ENCODE peak calls at places on chromosomes 7 and 10, in five cellular contexts. C is mammary epithelial cell, M is adrenal gland, V is stomach, J is left ventricle myocardium inferior. X is an unnamed sample.

GRCh38 chr10:79292789-79293746 is 54.2 kb upstream of the PPIF start:
- DNase-seq in C (no peak), M (no peak), V (peak; percentile 55), J (no peak), X (no peak)

GRCh38 chr7:46145412-46145811 is 224.3 kb upstream of the IGFBP3 start:
- DNase-seq in C (peak; percentile 71), M (no peak), V (no peak), J (no peak), X (no peak)

GRCh38 chr7:16404631-16405030 is 16.7 kb downstream of the CRPPA start:
- DNase-seq in C (no peak), M (no peak), V (no peak), J (no peak), X (no peak)

GRCh38 chr7:107180378-107180777 is 11.6 kb downstream of the HBP1 start:
- DNase-seq in C (peak; percentile 84), M (peak; percentile 59), V (peak; percentile 50), J (no peak), X (peak; percentile 69)

GRCh38 chr7:28017372-28017771 is 163.2 kb downstream of the JAZF1 start:
- DNase-seq in C (no peak), M (no peak), V (no peak), J (no peak), X (no peak)

GRCh38 chr7:138095972-138096935 is 20.0 kb downstream of the AKR1D1 start:
- DNase-seq in C (no peak), M (no peak), V (no peak), J (no peak), X (peak; percentile 26)

GRCh38 chr7:116934580-116934979 is 18.7 kb upstream of the ST7 start:
- DNase-seq in C (no peak), M (no peak), V (no peak), J (no peak), X (no peak)

GRCh38 chr10:34262965-34263364 is 552.1 kb downstream of the PARD3 start:
- DNase-seq in C (no peak), M (no peak), V (no peak), J (no peak), X (no peak)

GRCh38 chr7:150388306-150388705 is 9.2 kb downstream of the ZNF775 start:
- DNase-seq in C (no peak), M (no peak), V (no peak), J (no peak), X (no peak)

GRCh38 chr10:3676564-3676963 is 108.4 kb downstream of the KLF6 start:
- DNase-seq in C (no peak), M (no peak), V (no peak), J (no peak), X (no peak)

GRCh38 chr7:70154521-70155180 is 556.4 kb downstream of the AUTS2 start:
- DNase-seq in C (no peak), M (no peak), V (no peak), J (no peak), X (no peak)

GRCh38 chr10:126063353-126063791 is 167.0 kb downstream of the FANK1 start:
- DNase-seq in C (peak; percentile 65), M (no peak), V (no peak), J (no peak), X (no peak)

GRCh38 chr10:16728266-16728665 is 89.0 kb downstream of the RSU1 start:
- DNase-seq in C (no peak), M (no peak), V (no peak), J (no peak), X (no peak)

GRCh38 chr7:20786049-20786412 is 655 bp downstream of the SP8 start:
- DNase-seq in C (no peak), M (no peak), V (no peak), J (no peak), X (no peak)

GRCh38 chr7:139838276-139838675 is 9.2 kb downstream of the TBXAS1 start:
- DNase-seq in C (no peak), M (no peak), V (no peak), J (no peak), X (no peak)

GRCh38 chr10:100143756-100144155 is 42.1 kb downstream of the ERLIN1 start:
- DNase-seq in C (no peak), M (no peak), V (no peak), J (no peak), X (no peak)

GRCh38 chr10:77182803-77183202 is 454.8 kb downstream of the KCNMA1 start:
- DNase-seq in C (no peak), M (no peak), V (no peak), J (peak; percentile 31), X (no peak)

GRCh38 chr7:136142583-136142982 is 165.4 kb upstream of the MTPN start:
- DNase-seq in C (no peak), M (no peak), V (no peak), J (no peak), X (no peak)

GRCh38 chr7:45402480-45403218 is 171.5 kb upstream of the ADCY1 start:
- DNase-seq in C (peak; percentile 78), M (no peak), V (no peak), J (no peak), X (no peak)

GRCh38 chr7:101678713-101679112 is 49.6 kb upstream of the MYL10 start:
- DNase-seq in C (peak; percentile 13), M (no peak), V (no peak), J (no peak), X (no peak)

GRCh38 chr10:30510932-30511700 is 77.1 kb downstream of the MAP3K8 start:
- DNase-seq in C (no peak), M (no peak), V (no peak), J (no peak), X (no peak)

GRCh38 chr10:30505543-30506298 is 71.7 kb downstream of the MAP3K8 start:
- DNase-seq in C (no peak), M (no peak), V (no peak), J (no peak), X (no peak)

GRCh38 chr10:30509508-30509907 is 75.5 kb downstream of the MAP3K8 start:
- DNase-seq in C (no peak), M (no peak), V (no peak), J (no peak), X (no peak)

DNA sequence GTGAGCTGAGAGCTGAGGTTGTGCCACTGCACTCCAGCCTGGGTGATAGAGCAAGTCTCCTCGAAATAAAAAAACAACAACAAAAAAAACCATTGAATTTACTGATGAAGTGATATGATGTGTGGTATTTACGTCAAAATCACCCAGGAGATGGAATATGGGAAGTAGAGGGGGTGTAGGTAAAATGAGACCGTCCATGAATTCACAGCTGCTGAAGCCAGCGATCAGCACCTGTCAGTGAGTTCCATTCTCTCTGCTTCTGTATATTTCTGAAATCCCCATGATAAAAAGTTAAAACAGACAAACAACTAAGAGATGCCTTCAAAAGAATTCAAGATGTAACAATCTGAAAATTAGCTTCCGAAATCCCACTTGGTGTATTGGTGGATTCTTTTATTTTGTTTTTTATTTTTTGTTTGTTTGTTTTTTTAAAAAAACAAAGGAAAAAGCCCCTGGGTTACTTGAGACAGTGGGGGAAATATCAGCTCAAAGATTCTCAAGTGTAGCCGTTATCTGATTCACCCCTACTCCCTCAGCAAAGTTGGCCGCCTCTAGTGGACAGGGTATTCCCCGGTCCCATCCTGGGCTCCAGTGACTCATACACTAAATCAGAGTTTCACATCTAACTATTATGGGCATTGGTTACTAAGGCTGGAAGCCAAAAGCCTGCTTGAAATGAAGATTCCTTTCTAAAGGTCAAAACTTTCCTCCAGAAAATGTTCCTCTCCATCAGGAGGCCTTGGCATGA is 76.4 kb downstream of the MAP3K8 start:
- DNase-seq in C (peak; percentile 80), M (peak; percentile 67), V (no peak), J (no peak), X (no peak)
- TF ChIP-seq CTCF in C (peak; percentile 27), M (peak; percentile 13), V (no peak), J (no peak), X (no peak)

DNA sequence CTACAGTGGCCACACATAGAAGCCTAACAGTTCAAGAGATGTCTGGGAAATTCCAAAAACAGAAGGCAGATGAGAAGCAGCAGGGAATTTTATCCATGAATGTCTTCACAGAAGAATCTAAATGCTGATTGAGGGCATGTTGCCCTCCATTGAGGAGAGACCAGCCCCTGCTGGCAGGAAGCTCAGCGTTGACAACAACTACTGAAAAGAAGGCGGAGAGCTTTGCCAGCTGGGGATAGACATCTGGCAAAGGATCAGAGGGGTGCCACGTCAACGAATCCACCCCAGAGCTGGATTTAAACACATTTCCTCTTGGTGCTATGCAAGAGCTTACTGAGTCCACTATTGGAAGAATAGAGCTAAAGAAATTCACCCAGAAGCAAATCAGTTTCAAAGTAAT is 64.6 kb downstream of the GRM3 start:
- DNase-seq in C (no peak), M (no peak), V (no peak), J (no peak), X (no peak)
- H3K27ac ChIP-seq in C (no peak overlapping the region), M (no peak overlapping the region), V (no peak overlapping the region), J (no peak overlapping the region), X (no peak overlapping the region)

GRCh38 chr10:58350619-58351323 is 16.0 kb downstream of the UBE2D1 start:
- DNase-seq in C (no peak), M (no peak), V (no peak), J (no peak), X (no peak)

GRCh38 chr10:58350023-58350422 is 15.2 kb downstream of the UBE2D1 start:
- DNase-seq in C (no peak), M (no peak), V (no peak), J (no peak), X (no peak)

GRCh38 chr10:58351616-58352578 is 17.1 kb downstream of the UBE2D1 start:
- DNase-seq in C (no peak), M (no peak), V (no peak), J (no peak), X (no peak)

GRCh38 chr10:58356756-58357155 is 21.9 kb downstream of the UBE2D1 start:
- DNase-seq in C (no peak), M (no peak), V (no peak), J (no peak), X (no peak)

DNA sequence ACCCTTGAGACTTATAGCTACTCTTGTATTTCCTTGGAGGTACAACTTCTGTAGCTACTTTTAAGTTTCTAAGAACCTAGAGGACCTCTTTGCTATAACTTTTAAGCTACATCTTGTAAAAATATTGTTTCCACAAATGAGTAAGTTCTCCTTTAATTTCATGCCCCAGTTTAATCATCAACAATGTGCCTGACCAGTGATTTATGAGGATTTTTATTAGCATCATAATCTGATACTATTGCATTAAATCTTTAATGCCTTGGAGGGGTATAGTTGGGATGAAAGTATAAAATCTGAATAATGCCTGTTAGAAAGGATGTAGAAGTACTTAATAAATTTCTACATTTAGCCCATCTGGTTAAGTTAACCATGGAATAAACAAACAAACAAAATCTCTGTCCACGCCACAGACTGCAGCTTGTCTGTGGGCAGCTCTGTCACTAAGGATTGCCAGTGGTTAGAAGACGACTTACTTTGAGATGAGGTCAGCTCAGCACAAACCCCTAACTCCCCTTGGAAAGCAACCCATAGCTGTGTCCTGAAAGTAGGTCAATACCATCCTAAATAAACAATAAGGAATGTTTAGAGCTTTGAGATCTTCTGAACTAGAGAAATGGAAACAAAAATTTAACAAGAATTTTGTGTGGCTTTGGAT is 18.3 kb downstream of the UBE2D1 start:
- DNase-seq in C (no peak), M (no peak), V (no peak), J (no peak), X (no peak)
- H3K4me3 ChIP-seq in C (no peak overlapping the region), M (no peak overlapping the region), V (no peak overlapping the region), J (no peak overlapping the region), X (no peak overlapping the region)

GRCh38 chr10:84341983-84342382 is 13.6 kb downstream of the CCSER2 start:
- DNase-seq in C (no peak), M (no peak), V (no peak), J (no peak), X (no peak)

GRCh38 chr10:84340632-84341537 is 12.5 kb downstream of the CCSER2 start:
- DNase-seq in C (no peak), M (no peak), V (no peak), J (no peak), X (no peak)

GRCh38 chr10:84342584-84342983 is 14.2 kb downstream of the CCSER2 start:
- DNase-seq in C (no peak), M (no peak), V (no peak), J (no peak), X (no peak)

GRCh38 chr10:84340187-84340586 is 11.8 kb downstream of the CCSER2 start:
- DNase-seq in C (no peak), M (no peak), V (no peak), J (no peak), X (no peak)

GRCh38 chr10:84341538-84341856 is 13.1 kb downstream of the CCSER2 start:
- DNase-seq in C (no peak), M (no peak), V (no peak), J (no peak), X (no peak)
- TF ChIP-seq CTCF in C (no peak), M (no peak), V (no peak), J (no peak), X (no peak)